ENCODE peak calls at places on chromosomes 5 and 9, in five cellular contexts. One of them, this sample, is unnamed.

GRCh38 chr5:446066-446725 is 3.2 kb downstream of the EXOC3 start:
- DNase-seq in GM12878: no peak
- DNase-seq in HepG2: no peak
- DNase-seq in GM12892: no peak
- DNase-seq in K562: no peak
- DNase-seq in this sample: no peak

GRCh38 chr5:81783401-81783800 is 32.5 kb upstream of the SSBP2 start:
- DNase-seq in GM12878: no peak
- DNase-seq in K562: no peak
- DNase-seq in HepG2: no peak
- DNase-seq in GM12892: no peak
- DNase-seq in this sample: no peak

GRCh38 chr9:69919461-69920061 is 98.9 kb downstream of the CFAP95 start:
- DNase-seq in HepG2: peak; percentile 50
- DNase-seq in GM12878: no peak
- DNase-seq in K562: peak; percentile 21
- DNase-seq in GM12892: peak; percentile 13
- DNase-seq in this sample: peak; percentile 28

GRCh38 chr5:137666901-137667300 is 69.0 kb downstream of the KLHL3 start:
- DNase-seq in K562: no peak
- DNase-seq in GM12878: no peak
- DNase-seq in HepG2: no peak
- DNase-seq in GM12892: no peak
- DNase-seq in this sample: no peak

GRCh38 chr5:77391240-77391765 is 100.8 kb downstream of the WDR41 start:
- DNase-seq in GM12892: no peak
- DNase-seq in GM12878: no peak
- DNase-seq in K562: no peak
- DNase-seq in HepG2: no peak
- DNase-seq in this sample: no peak

GRCh38 chr5:101976933-101977332 is 319.2 kb downstream of the SLCO4C1 start:
- DNase-seq in GM12892: no peak
- DNase-seq in GM12878: no peak
- DNase-seq in K562: no peak
- DNase-seq in HepG2: no peak
- DNase-seq in this sample: no peak

GRCh38 chr5:137206030-137206715 is 293.0 kb downstream of the SPOCK1 start:
- DNase-seq in K562: no peak
- DNase-seq in GM12892: no peak
- DNase-seq in GM12878: no peak
- DNase-seq in HepG2: no peak
- DNase-seq in this sample: no peak

GRCh38 chr5:175118700-175119309 is 325.2 kb downstream of the DRD1 start:
- DNase-seq in GM12892: no peak
- DNase-seq in GM12878: no peak
- DNase-seq in HepG2: no peak
- DNase-seq in K562: no peak
- DNase-seq in this sample: no peak

GRCh38 chr9:108416321-108416720 is 439.5 kb downstream of the ACTL7B start:
- DNase-seq in GM12878: no peak
- DNase-seq in K562: no peak
- DNase-seq in HepG2: peak; percentile 51
- DNase-seq in GM12892: no peak
- DNase-seq in this sample: no peak

GRCh38 chr9:115938479-115938878 is 215.1 kb upstream of the PAPPA start:
- DNase-seq in GM12878: no peak
- DNase-seq in K562: no peak
- DNase-seq in HepG2: no peak
- DNase-seq in GM12892: no peak
- DNase-seq in this sample: no peak

GRCh38 chr5:91206734-91207133 is 176.4 kb downstream of the ARRDC3 start:
- DNase-seq in K562: no peak
- DNase-seq in HepG2: no peak
- DNase-seq in GM12892: no peak
- DNase-seq in GM12878: no peak
- DNase-seq in this sample: no peak

GRCh38 chr9:95980262-95981125 is 105.0 kb downstream of the ERCC6L2 start:
- DNase-seq in GM12878: no peak
- DNase-seq in K562: no peak
- DNase-seq in GM12892: no peak
- DNase-seq in HepG2: no peak
- DNase-seq in this sample: no peak

GRCh38 chr9:15714746-15715145 is 161.9 kb downstream of the CCDC171 start:
- DNase-seq in HepG2: no peak
- DNase-seq in K562: no peak
- DNase-seq in GM12878: no peak
- DNase-seq in GM12892: no peak
- DNase-seq in this sample: no peak

GRCh38 chr5:5364932-5365331 is 57.5 kb upstream of the ICE1 start:
- DNase-seq in HepG2: no peak
- DNase-seq in GM12892: no peak
- DNase-seq in K562: no peak
- DNase-seq in GM12878: no peak
- DNase-seq in this sample: no peak

GRCh38 chr9:136529516-136530471 is 16.1 kb downstream of the NOTCH1 start:
- DNase-seq in K562: no peak
- DNase-seq in GM12892: no peak
- DNase-seq in GM12878: no peak
- DNase-seq in HepG2: no peak
- DNase-seq in this sample: no peak

GRCh38 chr9:80077059-80077458 is 505.3 kb downstream of the TLE4 start:
- DNase-seq in K562: no peak
- DNase-seq in HepG2: no peak
- DNase-seq in GM12878: no peak
- DNase-seq in GM12892: no peak
- DNase-seq in this sample: no peak

GRCh38 chr9:80072406-80072805 is 500.6 kb downstream of the TLE4 start:
- DNase-seq in GM12878: no peak
- DNase-seq in HepG2: no peak
- DNase-seq in GM12892: no peak
- DNase-seq in K562: no peak
- DNase-seq in this sample: no peak

GRCh38 chr9:80076105-80076504 is 504.3 kb downstream of the TLE4 start:
- DNase-seq in GM12892: no peak
- DNase-seq in GM12878: no peak
- DNase-seq in K562: no peak
- DNase-seq in HepG2: no peak
- DNase-seq in this sample: no peak

GRCh38 chr9:80070071-80070742 is 498.4 kb downstream of the TLE4 start:
- DNase-seq in HepG2: no peak
- DNase-seq in K562: no peak
- DNase-seq in GM12892: no peak
- DNase-seq in GM12878: no peak
- DNase-seq in this sample: no peak

GRCh38 chr9:80074439-80074838 is 502.7 kb downstream of the TLE4 start:
- DNase-seq in GM12892: no peak
- DNase-seq in HepG2: no peak
- DNase-seq in K562: no peak
- DNase-seq in GM12878: no peak
- DNase-seq in this sample: no peak
- TF ChIP-seq TAF1 in GM12892: no peak
- TF ChIP-seq TAF1 in HepG2: no peak
- TF ChIP-seq TAF1 in K562: no peak
- TF ChIP-seq TAF1 in GM12878: no peak
- TF ChIP-seq TAF1 in this sample: no peak

DNA sequence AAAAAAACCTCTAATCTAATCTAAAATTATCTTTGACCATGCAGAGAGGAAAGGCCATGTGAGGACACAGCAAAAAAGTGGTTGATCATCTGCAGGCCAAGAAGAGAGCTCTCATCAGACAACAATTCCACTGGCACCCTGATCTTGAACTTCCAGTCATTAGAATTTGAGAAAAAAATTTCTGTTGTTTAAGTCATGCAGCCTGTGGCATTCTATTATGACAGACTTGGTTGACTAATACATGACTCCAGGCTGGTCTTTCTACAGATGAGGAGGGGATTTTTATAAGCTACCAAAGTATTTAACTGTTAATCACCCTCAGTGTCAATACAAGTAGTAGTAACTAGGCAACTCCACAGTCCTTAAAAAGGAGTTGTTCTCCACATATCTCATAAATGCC is 358.5 kb upstream of the RGMB start:
- DNase-seq in GM12878: no peak
- DNase-seq in GM12892: no peak
- DNase-seq in HepG2: no peak
- DNase-seq in K562: no peak
- DNase-seq in this sample: no peak
- TF ChIP-seq TAF1 in GM12878: no peak
- TF ChIP-seq TAF1 in GM12892: no peak
- TF ChIP-seq TAF1 in HepG2: no peak
- TF ChIP-seq TAF1 in K562: no peak
- TF ChIP-seq TAF1 in this sample: no peak

DNA sequence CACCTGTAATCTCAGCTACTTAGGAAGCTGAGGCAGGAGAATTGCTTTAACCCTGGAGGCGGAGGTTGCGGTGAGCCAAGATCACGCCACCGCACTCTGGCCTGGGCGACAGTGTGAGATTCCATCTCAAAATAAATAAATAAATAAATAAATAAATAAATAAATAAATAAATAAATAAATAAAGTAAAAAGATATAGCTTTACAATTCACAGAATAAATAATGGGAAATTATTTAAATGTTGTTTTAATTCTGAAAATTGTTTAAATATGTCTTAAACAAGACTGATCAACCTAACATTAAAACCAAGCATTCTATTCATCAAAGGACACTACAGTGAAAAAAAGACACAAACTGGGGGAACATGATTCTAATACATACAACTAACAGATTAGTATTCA is 357.1 kb downstream of the CTNND2 start:
- DNase-seq in K562: no peak
- DNase-seq in GM12878: no peak
- DNase-seq in GM12892: no peak
- DNase-seq in HepG2: no peak
- DNase-seq in this sample: no peak
- TF ChIP-seq TAF1 in K562: no peak
- TF ChIP-seq TAF1 in GM12878: no peak
- TF ChIP-seq TAF1 in GM12892: no peak
- TF ChIP-seq TAF1 in HepG2: no peak
- TF ChIP-seq TAF1 in this sample: no peak

GRCh38 chr5:115028557-115028956 is 141.2 kb downstream of the TRIM36 start:
- DNase-seq in GM12878: no peak
- DNase-seq in GM12892: no peak
- DNase-seq in K562: no peak
- DNase-seq in HepG2: no peak
- DNase-seq in this sample: no peak

GRCh38 chr5:115024922-115025321 is 144.8 kb downstream of the TRIM36 start:
- DNase-seq in GM12878: no peak
- DNase-seq in HepG2: no peak
- DNase-seq in GM12892: no peak
- DNase-seq in K562: no peak
- DNase-seq in this sample: no peak
- TF ChIP-seq TAF1 in GM12878: no peak
- TF ChIP-seq TAF1 in HepG2: no peak
- TF ChIP-seq TAF1 in GM12892: no peak
- TF ChIP-seq TAF1 in K562: no peak
- TF ChIP-seq TAF1 in this sample: no peak

GRCh38 chr5:179257190-179257741 is 88.0 kb downstream of the ADAMTS2 start:
- DNase-seq in K562: no peak
- DNase-seq in HepG2: no peak
- DNase-seq in GM12892: no peak
- DNase-seq in GM12878: no peak
- DNase-seq in this sample: no peak
- TF ChIP-seq TAF1 in K562: no peak
- TF ChIP-seq TAF1 in HepG2: no peak
- TF ChIP-seq TAF1 in GM12892: no peak
- TF ChIP-seq TAF1 in GM12878: no peak
- TF ChIP-seq TAF1 in this sample: no peak